ENCODE peak calls at places on chromosomes 5 and 9, in five cellular contexts. One of them, this sample, is unnamed.

GRCh38 chr9:37201581-37201980 is 81.2 kb downstream of the ZCCHC7 start:
- DNase-seq in transverse colon: no peak
- DNase-seq in sigmoid colon: no peak
- DNase-seq in cardiac muscle cell: no peak
- DNase-seq in body of pancreas: no peak
- DNase-seq in this sample: no peak

GRCh38 chr9:104276709-104277245 is 182.7 kb downstream of the SMC2 start:
- DNase-seq in transverse colon: no peak
- DNase-seq in sigmoid colon: no peak
- DNase-seq in cardiac muscle cell: no peak
- DNase-seq in body of pancreas: no peak
- DNase-seq in this sample: no peak

GRCh38 chr9:109401169-109401989 is 80.5 kb upstream of the EPB41L4B start:
- DNase-seq in transverse colon: peak
- DNase-seq in sigmoid colon: no peak
- DNase-seq in cardiac muscle cell: peak
- DNase-seq in body of pancreas: peak
- DNase-seq in this sample: peak

GRCh38 chr9:109779711-109780452 is at the start of gene PALM2AKAP2:
- DNase-seq in transverse colon: peak
- DNase-seq in sigmoid colon: peak
- DNase-seq in cardiac muscle cell: peak
- DNase-seq in body of pancreas: peak
- DNase-seq in this sample: peak

GRCh38 chr5:172834570-172835245 is 657 bp downstream of the ERGIC1 start:
- DNase-seq in transverse colon: peak
- DNase-seq in sigmoid colon: peak
- DNase-seq in cardiac muscle cell: peak
- DNase-seq in body of pancreas: peak
- DNase-seq in this sample: no peak

GRCh38 chr9:4225291-4226119 is 74.4 kb downstream of the GLIS3 start:
- DNase-seq in transverse colon: no peak
- DNase-seq in sigmoid colon: no peak
- DNase-seq in cardiac muscle cell: no peak
- DNase-seq in body of pancreas: no peak
- DNase-seq in this sample: no peak

GRCh38 chr9:9973062-9973461 is 639.7 kb downstream of the PTPRD start:
- DNase-seq in transverse colon: no peak
- DNase-seq in sigmoid colon: no peak
- DNase-seq in cardiac muscle cell: no peak
- DNase-seq in body of pancreas: no peak
- DNase-seq in this sample: no peak

GRCh38 chr5:168656633-168657032 is 77.5 kb upstream of the PANK3 start:
- DNase-seq in transverse colon: no peak
- DNase-seq in sigmoid colon: no peak
- DNase-seq in cardiac muscle cell: no peak
- DNase-seq in body of pancreas: no peak
- DNase-seq in this sample: no peak

GRCh38 chr5:174323878-174324281 is 278.4 kb downstream of the NSG2 start:
- DNase-seq in transverse colon: no peak
- DNase-seq in sigmoid colon: no peak
- DNase-seq in cardiac muscle cell: peak
- DNase-seq in body of pancreas: peak
- DNase-seq in this sample: no peak

GRCh38 chr9:127501821-127502343 is 50.6 kb downstream of the LRSAM1 start:
- DNase-seq in transverse colon: no peak
- DNase-seq in sigmoid colon: no peak
- DNase-seq in cardiac muscle cell: no peak
- DNase-seq in body of pancreas: no peak
- DNase-seq in this sample: no peak

GRCh38 chr9:111898331-111899096 is 1.9 kb downstream of the UGCG start:
- DNase-seq in transverse colon: no peak
- DNase-seq in sigmoid colon: no peak
- DNase-seq in cardiac muscle cell: no peak
- DNase-seq in body of pancreas: no peak
- DNase-seq in this sample: no peak

GRCh38 chr9:113515862-113516261 is 52.3 kb downstream of the RGS3 start:
- DNase-seq in transverse colon: no peak
- DNase-seq in sigmoid colon: no peak
- DNase-seq in cardiac muscle cell: no peak
- DNase-seq in body of pancreas: no peak
- DNase-seq in this sample: no peak

GRCh38 chr5:5933651-5934050 is 444.7 kb downstream of the MED10 start:
- DNase-seq in transverse colon: no peak
- DNase-seq in sigmoid colon: no peak
- DNase-seq in cardiac muscle cell: no peak
- DNase-seq in body of pancreas: no peak
- DNase-seq in this sample: no peak

GRCh38 chr5:74471875-74472274 is 168.7 kb downstream of the ENC1 start:
- DNase-seq in transverse colon: no peak
- DNase-seq in sigmoid colon: no peak
- DNase-seq in cardiac muscle cell: no peak
- DNase-seq in body of pancreas: no peak
- DNase-seq in this sample: no peak

GRCh38 chr9:96082516-96083232 is 207.2 kb downstream of the ERCC6L2 start:
- DNase-seq in transverse colon: no peak
- DNase-seq in sigmoid colon: no peak
- DNase-seq in cardiac muscle cell: no peak
- DNase-seq in body of pancreas: no peak
- DNase-seq in this sample: no peak

GRCh38 chr5:176740702-176741565 is 69.4 kb upstream of the UNC5A start:
- DNase-seq in transverse colon: no peak
- DNase-seq in sigmoid colon: peak
- DNase-seq in cardiac muscle cell: no peak
- DNase-seq in body of pancreas: no peak
- DNase-seq in this sample: no peak

GRCh38 chr9:130894546-130894945 is 2.1 kb downstream of the QRFP start:
- DNase-seq in transverse colon: no peak
- DNase-seq in sigmoid colon: no peak
- DNase-seq in cardiac muscle cell: no peak
- DNase-seq in body of pancreas: no peak
- DNase-seq in this sample: no peak

GRCh38 chr9:74824654-74825053 is 63.1 kb downstream of the TRPM6 start:
- DNase-seq in transverse colon: peak
- DNase-seq in sigmoid colon: no peak
- DNase-seq in cardiac muscle cell: no peak
- DNase-seq in body of pancreas: no peak
- DNase-seq in this sample: peak

GRCh38 chr9:8183618-8184017 is 384.0 kb upstream of the DMAC1 start:
- DNase-seq in transverse colon: no peak
- DNase-seq in sigmoid colon: no peak
- DNase-seq in cardiac muscle cell: no peak
- DNase-seq in body of pancreas: no peak
- DNase-seq in this sample: no peak

GRCh38 chr5:68396722-68397121 is 181.2 kb downstream of the PIK3R1 start:
- DNase-seq in transverse colon: peak
- DNase-seq in sigmoid colon: no peak
- DNase-seq in cardiac muscle cell: no peak
- DNase-seq in body of pancreas: peak
- DNase-seq in this sample: no peak

GRCh38 chr9:5336683-5337082 is 3.0 kb downstream of the RLN1 start:
- DNase-seq in transverse colon: no peak
- DNase-seq in sigmoid colon: no peak
- DNase-seq in cardiac muscle cell: no peak
- DNase-seq in body of pancreas: no peak
- DNase-seq in this sample: no peak

GRCh38 chr5:6780802-6781391 is 67.7 kb downstream of the TENT4A start:
- DNase-seq in transverse colon: no peak
- DNase-seq in sigmoid colon: no peak
- DNase-seq in cardiac muscle cell: no peak
- DNase-seq in body of pancreas: no peak
- DNase-seq in this sample: no peak

GRCh38 chr9:20618361-20618799 is 3.9 kb downstream of the MLLT3 start:
- DNase-seq in transverse colon: peak
- DNase-seq in sigmoid colon: no peak
- DNase-seq in cardiac muscle cell: no peak
- DNase-seq in body of pancreas: peak
- DNase-seq in this sample: peak

GRCh38 chr5:108433600-108433999 is 51.7 kb upstream of the FBXL17 start:
- DNase-seq in transverse colon: no peak
- DNase-seq in sigmoid colon: no peak
- DNase-seq in cardiac muscle cell: no peak
- DNase-seq in body of pancreas: no peak
- DNase-seq in this sample: no peak

GRCh38 chr5:108432024-108432423 is 50.1 kb upstream of the FBXL17 start:
- DNase-seq in transverse colon: no peak
- DNase-seq in sigmoid colon: no peak
- DNase-seq in cardiac muscle cell: no peak
- DNase-seq in body of pancreas: no peak
- DNase-seq in this sample: no peak

GRCh38 chr5:108437425-108437824 is 55.5 kb upstream of the FBXL17 start:
- DNase-seq in transverse colon: no peak
- DNase-seq in sigmoid colon: no peak
- DNase-seq in cardiac muscle cell: no peak
- DNase-seq in body of pancreas: no peak
- DNase-seq in this sample: no peak
- H3K27ac ChIP-seq in transverse colon: no peak
- H3K27ac ChIP-seq in sigmoid colon: no peak
- H3K27ac ChIP-seq in cardiac muscle cell: no peak
- H3K27ac ChIP-seq in body of pancreas: no peak
- H3K27ac ChIP-seq in this sample: no peak

GRCh38 chr5:147417133-147417813 is 92.6 kb downstream of the DPYSL3 start:
- DNase-seq in transverse colon: peak
- DNase-seq in sigmoid colon: peak
- DNase-seq in cardiac muscle cell: no peak
- DNase-seq in body of pancreas: peak
- DNase-seq in this sample: peak
- H3K27ac ChIP-seq in transverse colon: peak
- H3K27ac ChIP-seq in sigmoid colon: peak
- H3K27ac ChIP-seq in cardiac muscle cell: no peak
- H3K27ac ChIP-seq in body of pancreas: no peak
- H3K27ac ChIP-seq in this sample: no peak

GRCh38 chr9:129559506-129559881 is 61.4 kb downstream of the C9orf50 start:
- DNase-seq in transverse colon: no peak
- DNase-seq in sigmoid colon: no peak
- DNase-seq in cardiac muscle cell: no peak
- DNase-seq in body of pancreas: no peak
- DNase-seq in this sample: no peak
- H3K27ac ChIP-seq in transverse colon: no peak
- H3K27ac ChIP-seq in sigmoid colon: no peak
- H3K27ac ChIP-seq in cardiac muscle cell: peak
- H3K27ac ChIP-seq in body of pancreas: peak
- H3K27ac ChIP-seq in this sample: no peak

GRCh38 chr5:60340965-60341471 is 358.9 kb downstream of the DEPDC1B start:
- DNase-seq in transverse colon: no peak
- DNase-seq in sigmoid colon: no peak
- DNase-seq in cardiac muscle cell: no peak
- DNase-seq in body of pancreas: no peak
- DNase-seq in this sample: no peak
- H3K27ac ChIP-seq in transverse colon: no peak
- H3K27ac ChIP-seq in sigmoid colon: no peak
- H3K27ac ChIP-seq in cardiac muscle cell: no peak
- H3K27ac ChIP-seq in body of pancreas: no peak
- H3K27ac ChIP-seq in this sample: no peak

DNA sequence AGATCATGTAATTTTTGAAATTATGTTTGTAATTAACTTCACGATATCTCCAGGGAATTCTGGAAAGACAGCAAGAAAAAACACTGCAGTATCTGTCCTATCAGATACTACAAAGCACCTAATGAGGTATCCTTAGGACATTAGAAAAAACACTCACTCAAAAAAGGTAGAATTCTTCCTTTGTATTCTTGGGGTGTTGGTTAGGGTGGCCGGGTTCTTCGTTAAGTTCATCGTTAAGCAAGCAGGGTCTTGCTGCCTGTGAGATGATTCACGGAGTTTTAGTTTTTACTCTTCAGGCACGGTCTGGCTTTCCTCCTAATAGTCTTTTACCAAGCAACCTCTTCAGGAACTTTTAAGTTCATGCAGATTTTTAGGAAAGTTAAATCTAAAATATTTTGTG is 91.4 kb upstream of the IRX4 start:
- DNase-seq in transverse colon: no peak
- DNase-seq in sigmoid colon: no peak
- DNase-seq in cardiac muscle cell: no peak
- DNase-seq in body of pancreas: no peak
- DNase-seq in this sample: no peak
- H3K27ac ChIP-seq in transverse colon: no peak
- H3K27ac ChIP-seq in sigmoid colon: no peak
- H3K27ac ChIP-seq in cardiac muscle cell: no peak
- H3K27ac ChIP-seq in body of pancreas: no peak
- H3K27ac ChIP-seq in this sample: no peak

DNA sequence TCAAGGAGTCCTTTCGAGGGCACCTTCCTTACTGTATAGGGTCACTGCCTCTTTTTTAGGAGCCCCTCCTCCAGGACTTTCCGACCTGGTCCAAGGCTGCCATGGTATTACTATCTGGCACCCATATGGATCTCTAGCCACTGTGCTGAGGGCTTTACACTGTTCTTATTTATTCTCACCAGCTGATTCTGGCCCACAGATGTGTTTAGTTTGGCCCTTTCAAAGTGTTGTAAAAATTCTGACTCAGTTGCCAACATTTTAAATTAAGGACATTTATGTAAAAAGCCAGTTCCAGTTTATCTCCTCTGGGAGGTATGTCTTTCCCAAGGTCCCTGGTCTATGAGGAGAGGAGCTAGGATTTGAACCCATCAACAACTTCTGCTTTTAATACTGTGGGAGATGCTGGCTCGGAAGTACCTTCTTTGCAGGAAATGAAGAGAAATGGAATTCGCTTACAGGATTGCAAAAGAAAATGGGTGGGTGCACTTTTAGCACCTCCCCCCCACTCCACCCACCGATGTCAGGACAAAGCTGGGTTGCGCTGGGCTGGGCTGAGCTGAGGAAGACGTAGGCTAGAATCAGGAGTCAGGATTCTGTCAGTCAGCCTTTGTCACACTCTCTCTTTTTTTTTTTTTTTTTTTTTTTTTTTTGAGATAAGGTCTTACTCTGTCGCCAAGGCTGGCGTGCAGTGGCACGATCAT is 7.8 kb downstream of the JADE2 start:
- DNase-seq in transverse colon: no peak
- DNase-seq in sigmoid colon: peak
- DNase-seq in cardiac muscle cell: no peak
- DNase-seq in body of pancreas: no peak
- DNase-seq in this sample: peak
- H3K27ac ChIP-seq in transverse colon: no peak
- H3K27ac ChIP-seq in sigmoid colon: peak
- H3K27ac ChIP-seq in cardiac muscle cell: no peak
- H3K27ac ChIP-seq in body of pancreas: peak
- H3K27ac ChIP-seq in this sample: peak

DNA sequence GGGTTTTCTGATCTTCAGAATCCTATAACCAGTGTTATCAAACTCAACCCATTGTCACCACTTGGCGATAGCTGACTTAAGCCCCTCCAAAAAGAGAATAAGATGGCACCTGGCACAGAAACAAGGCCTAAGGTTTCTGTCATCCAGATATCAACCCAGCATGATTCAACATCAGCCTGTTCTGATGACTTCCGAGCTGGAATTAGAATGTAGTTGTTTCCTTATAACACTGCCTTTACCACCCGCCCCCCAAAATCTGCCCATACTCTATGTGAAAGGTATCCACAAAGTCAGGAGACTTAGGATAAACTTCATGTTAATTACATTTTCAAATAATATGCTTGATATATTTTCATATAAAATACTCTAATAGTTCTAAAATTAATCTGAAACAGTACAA is 5.2 kb downstream of the KLF9 start:
- DNase-seq in transverse colon: no peak
- DNase-seq in sigmoid colon: peak
- DNase-seq in cardiac muscle cell: no peak
- DNase-seq in body of pancreas: no peak
- DNase-seq in this sample: peak
- H3K27ac ChIP-seq in transverse colon: peak
- H3K27ac ChIP-seq in sigmoid colon: peak
- H3K27ac ChIP-seq in cardiac muscle cell: no peak
- H3K27ac ChIP-seq in body of pancreas: no peak
- H3K27ac ChIP-seq in this sample: peak

This sample was measured in adrenal gland.